ENCODE peak calls at places on chromosomes 16 and 17, in nine cellular contexts. I is tibial artery; L is AG04449; U is PC-9; Z is lower leg skin; S is pancreas; R is NB4; O is CD4-positive, CD25-positive, alpha-beta regulatory T cell; H is CD4-positive, alpha-beta memory T cell. E is an unnamed sample.
A peak's percentile ranks its signal among the peaks of the same experiment; 100 is the strongest.

GRCh38 chr17:81379523-81379942 is 15.7 kb upstream of the BAHCC1 start:
- DNase-seq in L (no peak), U (peak; percentile 90), H (no peak), R (no peak), S (peak; percentile 77), I (no peak), O (no peak), Z (peak; percentile 85), E (no peak)

GRCh38 chr17:74953129-74953687 is 17.5 kb downstream of the OTOP3 start:
- DNase-seq in L (no peak), H (no peak), Z (no peak), I (no peak), O (no peak), U (no peak), R (no peak), S (no peak), E (no peak)

GRCh38 chr17:13403982-13404931 is 197.5 kb downstream of the HS3ST3A1 start:
- DNase-seq in U (no peak), R (no peak), L (no peak), O (no peak), I (no peak), S (no peak), Z (no peak), H (no peak), E (no peak)

GRCh38 chr16:69112285-69113129 is 7.1 kb downstream of the HAS3 start:
- DNase-seq in I (peak; percentile 55), L (no peak), R (peak; percentile 72), S (peak; percentile 76), Z (peak; percentile 82), O (no peak), U (peak; percentile 39), H (no peak), E (peak; percentile 62)

GRCh38 chr17:50192116-50192872 is 9.1 kb downstream of the COL1A1 start:
- DNase-seq in H (no peak), U (no peak), R (no peak), O (no peak), Z (no peak), L (no peak), S (no peak), I (no peak), E (no peak)

GRCh38 chr17:79857095-79857494 is 17.9 kb upstream of the CBX4 start:
- DNase-seq in Z (no peak), R (no peak), O (no peak), L (no peak), I (no peak), U (no peak), H (no peak), S (no peak), E (no peak)

GRCh38 chr16:57938936-57939871 is 31.7 kb downstream of the CNGB1 start:
- DNase-seq in U (peak; percentile 81), O (no peak), Z (peak; percentile 93), S (peak; percentile 18), H (no peak), R (peak; percentile 62), I (peak; percentile 79), L (peak; percentile 5), E (peak; percentile 78)

GRCh38 chr17:42548070-42548837 is 4.5 kb upstream of the HSD17B1 start:
- DNase-seq in O (peak; percentile 72), L (no peak), I (no peak), H (peak; percentile 69), U (peak; percentile 84), S (peak; percentile 90), R (no peak), Z (no peak), E (no peak)

GRCh38 chr17:49491370-49491769 is 3.7 kb upstream of the NGFR start:
- DNase-seq in R (no peak), U (no peak), O (no peak), L (no peak), I (no peak), S (no peak), Z (no peak), H (no peak), E (no peak)

GRCh38 chr17:33240397-33240796 is 52.7 kb downstream of the ASIC2 start:
- DNase-seq in U (no peak), Z (no peak), S (no peak), L (no peak), O (no peak), R (no peak), I (no peak), H (no peak), E (no peak)

GRCh38 chr16:2715519-2715918 is 4.5 kb downstream of the PRSS27 start:
- DNase-seq in S (peak; percentile 61), L (no peak), Z (no peak), H (peak; percentile 77), R (peak; percentile 78), U (no peak), I (peak; percentile 66), O (peak; percentile 79), E (peak; percentile 75)

GRCh38 chr17:50542795-50543774 is 3.9 kb upstream of the SPATA20 start:
- DNase-seq in O (no peak), Z (no peak), H (no peak), U (peak; percentile 37), R (no peak), L (no peak), I (no peak), S (peak; percentile 94), E (peak; percentile 31)

GRCh38 chr17:43940630-43941029 is 1.6 kb downstream of the PPY start:
- DNase-seq in I (no peak), L (no peak), O (no peak), Z (no peak), H (no peak), U (peak; percentile 27), R (peak; percentile 59), S (no peak), E (no peak)

GRCh38 chr16:4327782-4328579 is 12.1 kb downstream of the GLIS2 start:
- DNase-seq in Z (peak; percentile 95), O (peak; percentile 38), R (peak; percentile 88), U (no peak), S (peak; percentile 85), H (peak; percentile 43), L (no peak), I (peak; percentile 92), E (peak; percentile 89)

DNA sequence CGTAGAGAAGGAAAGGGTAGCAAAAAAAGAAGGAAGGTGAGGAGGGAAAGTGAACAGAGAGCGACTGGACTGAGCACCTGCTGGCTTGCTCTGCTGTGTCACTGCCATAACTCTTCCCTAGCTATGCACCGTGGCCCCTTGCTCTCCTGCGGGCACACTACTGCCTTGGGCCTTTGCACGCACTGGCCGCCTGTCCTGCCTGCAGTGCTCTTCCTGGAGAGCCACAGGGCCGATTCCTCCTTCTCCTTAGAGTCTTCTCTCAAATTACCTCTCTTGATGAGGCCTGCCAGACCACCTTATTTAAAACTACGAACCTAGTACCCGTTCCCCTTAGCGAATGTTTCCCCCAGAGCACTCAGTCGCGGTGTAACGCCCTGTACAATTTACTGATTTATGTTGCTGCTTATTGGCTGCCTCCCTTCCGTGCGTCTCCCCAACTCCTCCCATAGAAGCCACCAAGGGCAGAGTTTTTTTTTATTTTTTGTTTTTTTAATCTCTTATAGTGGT is 70.3 kb downstream of the RAI1 start:
- DNase-seq in L (no peak), U (peak; percentile 16), S (no peak), R (peak; percentile 31), H (no peak), Z (no peak), I (no peak), O (no peak), E (no peak)
- H3K4me3 ChIP-seq in L (peak overlapping the region; percentile 42), U (peak overlapping the region; percentile 56), S (peak overlapping the region; percentile 32), R (peak overlapping the region; percentile 42), H (peak overlapping the region; percentile 52), Z (no peak overlapping the region), I (peak overlapping the region; percentile 51), O (peak overlapping the region; percentile 75), E (peak overlapping the region; percentile 17)

GRCh38 chr16:17470002-17470870 is 524 bp downstream of the XYLT1 start:
- DNase-seq in U (no peak), S (peak; percentile 33), O (peak; percentile 34), R (peak; percentile 39), I (peak; percentile 72), H (peak; percentile 51), L (no peak), Z (peak; percentile 90), E (no peak)
- H3K4me3 ChIP-seq in U (no peak overlapping the region), S (peak overlapping the region; percentile 57), O (peak overlapping the region; percentile 79), R (peak overlapping the region; percentile 72), I (peak overlapping the region; percentile 85), H (peak overlapping the region; percentile 68), L (peak overlapping the region; percentile 84), Z (peak overlapping the region; percentile 40), E (peak overlapping the region; percentile 60)

DNA sequence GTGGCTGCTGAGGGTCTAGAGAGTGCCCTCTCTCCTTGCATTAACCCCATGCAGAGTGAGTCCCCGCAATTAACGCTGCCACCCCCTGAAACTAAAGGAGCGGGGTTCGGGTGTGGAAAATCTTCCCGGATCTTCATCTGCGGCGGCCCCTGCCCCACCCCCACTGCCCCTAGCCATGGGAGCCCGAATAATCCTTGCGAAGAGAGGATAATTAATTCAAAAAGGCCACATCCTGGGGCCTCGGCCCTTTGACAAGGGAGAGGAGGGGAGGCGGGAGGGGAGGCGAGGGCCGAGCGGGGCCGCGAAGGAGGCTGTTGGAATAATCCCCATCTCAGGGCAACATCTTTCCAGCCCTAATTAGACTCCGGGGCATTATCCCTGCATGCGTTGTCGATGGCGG is 387.4 kb upstream of the TNRC6C start:
- DNase-seq in Z (no peak), H (no peak), L (no peak), O (no peak), I (peak; percentile 43), U (no peak), S (no peak), R (no peak), E (no peak)
- H3K4me3 ChIP-seq in Z (no peak overlapping the region), H (no peak overlapping the region), L (no peak overlapping the region), O (no peak overlapping the region), I (peak overlapping the region; percentile 39), U (no peak overlapping the region), S (no peak overlapping the region), R (no peak overlapping the region), E (peak overlapping the region; percentile 18)

GRCh38 chr17:83082899-83083367 is 3.5 kb downstream of the METRNL start:
- DNase-seq in I (no peak), Z (no peak), L (no peak), S (no peak), R (no peak), O (no peak), U (no peak), H (no peak), E (no peak)

GRCh38 chr17:83080641-83081560 is 1.5 kb downstream of the METRNL start:
- DNase-seq in I (peak; percentile 78), S (peak; percentile 43), U (peak; percentile 33), L (no peak), Z (no peak), R (peak; percentile 44), O (peak; percentile 31), H (peak; percentile 24), E (no peak)

GRCh38 chr17:83083368-83084201 is 4.2 kb downstream of the METRNL start:
- DNase-seq in R (peak; percentile 75), S (no peak), O (no peak), L (peak; percentile 90), I (no peak), Z (peak; percentile 96), U (peak; percentile 69), H (peak; percentile 54), E (no peak)

GRCh38 chr17:83081561-83082201 is 2.3 kb downstream of the METRNL start:
- DNase-seq in L (no peak), S (peak; percentile 37), O (no peak), U (no peak), I (peak; percentile 89), Z (peak; percentile 96), H (peak; percentile 16), R (no peak), E (no peak)

DNA sequence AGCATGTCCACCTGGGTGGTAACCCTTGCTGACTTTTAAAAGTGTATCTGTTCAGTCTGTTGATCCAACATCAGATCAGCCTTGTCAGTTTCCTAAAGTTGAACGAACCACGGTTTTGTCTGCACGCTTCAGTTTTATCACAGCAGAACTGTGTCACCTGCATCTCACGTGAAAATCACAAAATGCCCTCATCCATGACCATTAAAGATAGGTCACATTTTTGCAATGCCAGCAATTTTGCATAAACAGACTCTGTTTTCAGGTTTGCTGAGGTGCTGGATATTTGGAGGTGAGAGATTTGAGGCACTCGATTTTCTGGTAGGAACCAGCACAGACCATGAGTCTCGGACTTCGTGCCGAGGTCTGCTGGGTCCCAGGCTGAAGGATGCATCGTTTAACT is 3.0 kb downstream of the METRNL start:
- DNase-seq in S (no peak), U (no peak), I (no peak), R (no peak), O (no peak), H (no peak), L (no peak), Z (no peak), E (no peak)
- H3K4me3 ChIP-seq in S (no peak overlapping the region), U (no peak overlapping the region), I (peak overlapping the region; percentile 78), R (no peak overlapping the region), O (no peak overlapping the region), H (no peak overlapping the region), L (peak overlapping the region; percentile 60), Z (no peak overlapping the region), E (peak overlapping the region; percentile 67)

E was measured in heart right ventricle.